ENCODE peak calls at places on chromosome 6, in four cellular contexts. One of them, this sample, is unnamed.

GRCh38 chr6:159169557-159170332 is 545 bp downstream of the FNDC1 start:
- DNase-seq in Right ventricle myocardium superior: peak
- DNase-seq in HEK293T: peak
- DNase-seq in non-pigmented ciliary epithelial cell: no peak
- DNase-seq in this sample: no peak

GRCh38 chr6:6351626-6352025 is 31.2 kb upstream of the F13A1 start:
- DNase-seq in Right ventricle myocardium superior: no peak
- DNase-seq in HEK293T: no peak
- DNase-seq in non-pigmented ciliary epithelial cell: no peak
- DNase-seq in this sample: no peak

GRCh38 chr6:72657391-72657790 is 35.5 kb downstream of the KCNQ5 start:
- DNase-seq in Right ventricle myocardium superior: no peak
- DNase-seq in HEK293T: no peak
- DNase-seq in non-pigmented ciliary epithelial cell: no peak
- DNase-seq in this sample: no peak

GRCh38 chr6:40996591-40997247 is 42.3 kb downstream of the UNC5CL start:
- DNase-seq in Right ventricle myocardium superior: no peak
- DNase-seq in HEK293T: peak
- DNase-seq in non-pigmented ciliary epithelial cell: no peak
- DNase-seq in this sample: no peak

GRCh38 chr6:157271441-157271840 is 51.9 kb downstream of the TMEM242 start:
- DNase-seq in Right ventricle myocardium superior: no peak
- DNase-seq in HEK293T: no peak
- DNase-seq in non-pigmented ciliary epithelial cell: no peak
- DNase-seq in this sample: no peak

GRCh38 chr6:13454286-13455221 is 32.8 kb downstream of the GFOD1 start:
- DNase-seq in Right ventricle myocardium superior: peak
- DNase-seq in HEK293T: no peak
- DNase-seq in non-pigmented ciliary epithelial cell: no peak
- DNase-seq in this sample: peak

GRCh38 chr6:84967389-84967788 is 203.0 kb upstream of the TBX18 start:
- DNase-seq in Right ventricle myocardium superior: no peak
- DNase-seq in HEK293T: peak
- DNase-seq in non-pigmented ciliary epithelial cell: no peak
- DNase-seq in this sample: no peak

GRCh38 chr6:75484535-75484934 is 9.1 kb downstream of the FILIP1 start:
- DNase-seq in Right ventricle myocardium superior: no peak
- DNase-seq in HEK293T: no peak
- DNase-seq in non-pigmented ciliary epithelial cell: no peak
- DNase-seq in this sample: no peak

GRCh38 chr6:136774228-136775041 is 17.8 kb downstream of the MAP3K5 start:
- DNase-seq in Right ventricle myocardium superior: no peak
- DNase-seq in HEK293T: no peak
- DNase-seq in non-pigmented ciliary epithelial cell: no peak
- DNase-seq in this sample: no peak

GRCh38 chr6:135322427-135323201 is 141.5 kb downstream of the MYB start:
- DNase-seq in Right ventricle myocardium superior: no peak
- DNase-seq in HEK293T: no peak
- DNase-seq in non-pigmented ciliary epithelial cell: no peak
- DNase-seq in this sample: no peak

GRCh38 chr6:21539621-21540100 is 53.9 kb upstream of the SOX4 start:
- DNase-seq in Right ventricle myocardium superior: no peak
- DNase-seq in HEK293T: no peak
- DNase-seq in non-pigmented ciliary epithelial cell: no peak
- DNase-seq in this sample: no peak

GRCh38 chr6:68313911-68314310 is 321.2 kb upstream of the ADGRB3 start:
- DNase-seq in Right ventricle myocardium superior: no peak
- DNase-seq in HEK293T: no peak
- DNase-seq in non-pigmented ciliary epithelial cell: no peak
- DNase-seq in this sample: no peak

GRCh38 chr6:163031931-163032330 is 304.2 kb downstream of the PACRG start:
- DNase-seq in Right ventricle myocardium superior: no peak
- DNase-seq in HEK293T: no peak
- DNase-seq in non-pigmented ciliary epithelial cell: no peak
- DNase-seq in this sample: no peak

GRCh38 chr6:142112451-142113061 is 20.2 kb upstream of the GJE1 start:
- DNase-seq in Right ventricle myocardium superior: peak
- DNase-seq in HEK293T: peak
- DNase-seq in non-pigmented ciliary epithelial cell: peak
- DNase-seq in this sample: peak

GRCh38 chr6:156657311-156657710 is 119.9 kb upstream of the ARID1B start:
- DNase-seq in Right ventricle myocardium superior: no peak
- DNase-seq in HEK293T: no peak
- DNase-seq in non-pigmented ciliary epithelial cell: no peak
- DNase-seq in this sample: no peak

GRCh38 chr6:148251286-148251685 is 91.4 kb upstream of the SASH1 start:
- DNase-seq in Right ventricle myocardium superior: no peak
- DNase-seq in HEK293T: peak
- DNase-seq in non-pigmented ciliary epithelial cell: peak
- DNase-seq in this sample: no peak

GRCh38 chr6:20202699-20203302 is 9.5 kb downstream of the MBOAT1 start:
- DNase-seq in Right ventricle myocardium superior: no peak
- DNase-seq in HEK293T: no peak
- DNase-seq in non-pigmented ciliary epithelial cell: no peak
- DNase-seq in this sample: no peak

GRCh38 chr6:2970034-2970685 is 1.2 kb downstream of the SERPINB6 start:
- DNase-seq in Right ventricle myocardium superior: no peak
- DNase-seq in HEK293T: no peak
- DNase-seq in non-pigmented ciliary epithelial cell: no peak
- DNase-seq in this sample: no peak

GRCh38 chr6:41504526-41505021 is 41.6 kb upstream of the FOXP4 start:
- DNase-seq in Right ventricle myocardium superior: no peak
- DNase-seq in HEK293T: no peak
- DNase-seq in non-pigmented ciliary epithelial cell: no peak
- DNase-seq in this sample: no peak

GRCh38 chr6:75852721-75853120 is 103.7 kb downstream of the MYO6 start:
- DNase-seq in Right ventricle myocardium superior: no peak
- DNase-seq in HEK293T: no peak
- DNase-seq in non-pigmented ciliary epithelial cell: peak
- DNase-seq in this sample: no peak

GRCh38 chr6:56862415-56863175 is 92.3 kb upstream of the BEND6 start:
- DNase-seq in Right ventricle myocardium superior: no peak
- DNase-seq in HEK293T: no peak
- DNase-seq in non-pigmented ciliary epithelial cell: no peak
- DNase-seq in this sample: no peak

GRCh38 chr6:139291813-139292619 is at the start of gene TXLNB:
- DNase-seq in Right ventricle myocardium superior: peak
- DNase-seq in HEK293T: peak
- DNase-seq in non-pigmented ciliary epithelial cell: no peak
- DNase-seq in this sample: peak

GRCh38 chr6:65149841-65150240 is 557.2 kb downstream of the EYS start:
- DNase-seq in Right ventricle myocardium superior: no peak
- DNase-seq in HEK293T: no peak
- DNase-seq in non-pigmented ciliary epithelial cell: no peak
- DNase-seq in this sample: no peak

GRCh38 chr6:125722886-125723285 is 26.5 kb upstream of the HEY2 start:
- DNase-seq in Right ventricle myocardium superior: no peak
- DNase-seq in HEK293T: no peak
- DNase-seq in non-pigmented ciliary epithelial cell: no peak
- DNase-seq in this sample: no peak

GRCh38 chr6:163863565-163863964 is 449.0 kb downstream of the QKI start:
- DNase-seq in Right ventricle myocardium superior: no peak
- DNase-seq in HEK293T: no peak
- DNase-seq in non-pigmented ciliary epithelial cell: no peak
- DNase-seq in this sample: no peak

GRCh38 chr6:98843274-98844243 is 9.2 kb downstream of the POU3F2 start:
- DNase-seq in Right ventricle myocardium superior: no peak
- DNase-seq in HEK293T: no peak
- DNase-seq in non-pigmented ciliary epithelial cell: no peak
- DNase-seq in this sample: no peak

GRCh38 chr6:165890404-165890735 is 227.3 kb upstream of the PDE10A start:
- DNase-seq in Right ventricle myocardium superior: no peak
- DNase-seq in HEK293T: no peak
- DNase-seq in non-pigmented ciliary epithelial cell: no peak
- DNase-seq in this sample: no peak

GRCh38 chr6:112085666-112086065 is 1.6 kb downstream of the TUBE1 start:
- DNase-seq in Right ventricle myocardium superior: peak
- DNase-seq in HEK293T: no peak
- DNase-seq in non-pigmented ciliary epithelial cell: no peak
- DNase-seq in this sample: no peak

GRCh38 chr6:30037182-30037788 is 23.8 kb upstream of the POLR1H start:
- DNase-seq in Right ventricle myocardium superior: no peak
- DNase-seq in HEK293T: peak
- DNase-seq in non-pigmented ciliary epithelial cell: no peak
- DNase-seq in this sample: no peak

GRCh38 chr6:65557224-65557623 is 149.8 kb downstream of the EYS start:
- DNase-seq in Right ventricle myocardium superior: no peak
- DNase-seq in HEK293T: no peak
- DNase-seq in non-pigmented ciliary epithelial cell: no peak
- DNase-seq in this sample: no peak

GRCh38 chr6:111993342-111993741 is 60.6 kb upstream of the CCN6 start:
- DNase-seq in Right ventricle myocardium superior: no peak
- DNase-seq in HEK293T: no peak
- DNase-seq in non-pigmented ciliary epithelial cell: no peak
- DNase-seq in this sample: no peak

GRCh38 chr6:14029605-14030004 is 88.0 kb upstream of the CD83 start:
- DNase-seq in Right ventricle myocardium superior: no peak
- DNase-seq in HEK293T: no peak
- DNase-seq in non-pigmented ciliary epithelial cell: no peak
- DNase-seq in this sample: no peak

GRCh38 chr6:74250161-74250560 is 554.2 kb downstream of the CD109 start:
- DNase-seq in Right ventricle myocardium superior: no peak
- DNase-seq in HEK293T: no peak
- DNase-seq in non-pigmented ciliary epithelial cell: no peak
- DNase-seq in this sample: no peak

GRCh38 chr6:137933696-137934095 is 66.6 kb downstream of the TNFAIP3 start:
- DNase-seq in Right ventricle myocardium superior: peak
- DNase-seq in HEK293T: no peak
- DNase-seq in non-pigmented ciliary epithelial cell: peak
- DNase-seq in this sample: no peak

This sample was measured in stimulated activated CD8-positive, alpha-beta memory T cell treated with anti-CD3 and anti-CD28 coated beads, Interleukin-15, amount 100 ng/mL, for 1 hour.